ENCODE peak calls at places on chromosome X, in six cellular contexts. One of them, this sample, is unnamed.
A peak's percentile ranks its signal among the peaks of the same experiment; 100 is the strongest.

GRCh38 chrX:112233164-112233563 is 150.6 kb upstream of the TRPC5 start:
- DNase-seq in H9: no peak
- DNase-seq in endodermal cell: no peak
- DNase-seq in IMR-90: no peak
- DNase-seq in mesendoderm: no peak
- DNase-seq in GM23248: no peak
- DNase-seq in this sample: no peak

GRCh38 chrX:65668362-65669310 is 1.2 kb downstream of the MSN start:
- DNase-seq in mesendoderm: peak; percentile 85
- DNase-seq in IMR-90: peak; percentile 80
- DNase-seq in endodermal cell: peak; percentile 75
- DNase-seq in GM23248: peak; percentile 82
- DNase-seq in H9: peak; percentile 56
- DNase-seq in this sample: peak; percentile 78

GRCh38 chrX:69028761-69029120 is 136.5 kb downstream of the PJA1 start:
- DNase-seq in IMR-90: no peak
- DNase-seq in mesendoderm: no peak
- DNase-seq in endodermal cell: peak; percentile 2
- DNase-seq in GM23248: no peak
- DNase-seq in H9: no peak
- DNase-seq in this sample: peak; percentile 33

GRCh38 chrX:40933132-40934078 is 151.8 kb upstream of the USP9X start:
- DNase-seq in endodermal cell: no peak
- DNase-seq in mesendoderm: peak; percentile 12
- DNase-seq in H9: no peak
- DNase-seq in IMR-90: peak; percentile 65
- DNase-seq in GM23248: peak; percentile 61
- DNase-seq in this sample: no peak

GRCh38 chrX:9940397-9940796 is 26.8 kb upstream of the CLDN34 start:
- DNase-seq in GM23248: peak; percentile 66
- DNase-seq in IMR-90: peak; percentile 82
- DNase-seq in endodermal cell: no peak
- DNase-seq in H9: no peak
- DNase-seq in mesendoderm: no peak
- DNase-seq in this sample: peak; percentile 54

GRCh38 chrX:129959493-129959832 is 23.0 kb upstream of the BCORL1 start:
- DNase-seq in endodermal cell: peak; percentile 59
- DNase-seq in H9: no peak
- DNase-seq in mesendoderm: peak; percentile 59
- DNase-seq in GM23248: peak; percentile 66
- DNase-seq in IMR-90: peak; percentile 14
- DNase-seq in this sample: peak; percentile 11

GRCh38 chrX:15738686-15739016 is 581 bp downstream of the CA5B start:
- DNase-seq in H9: no peak
- DNase-seq in endodermal cell: no peak
- DNase-seq in GM23248: no peak
- DNase-seq in IMR-90: no peak
- DNase-seq in mesendoderm: no peak
- DNase-seq in this sample: no peak

GRCh38 chrX:110167952-110168451 is 149.9 kb downstream of the AMMECR1 start:
- DNase-seq in H9: peak; percentile 67
- DNase-seq in endodermal cell: peak; percentile 86
- DNase-seq in mesendoderm: peak; percentile 62
- DNase-seq in GM23248: peak; percentile 45
- DNase-seq in IMR-90: no peak
- DNase-seq in this sample: peak; percentile 27

GRCh38 chrX:3609800-3610199 is 103.6 kb downstream of the PRKX start:
- DNase-seq in endodermal cell: no peak
- DNase-seq in IMR-90: peak; percentile 88
- DNase-seq in mesendoderm: no peak
- DNase-seq in H9: no peak
- DNase-seq in GM23248: peak; percentile 84
- DNase-seq in this sample: peak; percentile 50

GRCh38 chrX:153793291-153793690 is 884 bp downstream of the IDH3G start:
- DNase-seq in endodermal cell: no peak
- DNase-seq in mesendoderm: peak; percentile 11
- DNase-seq in GM23248: no peak
- DNase-seq in IMR-90: no peak
- DNase-seq in H9: no peak
- DNase-seq in this sample: no peak

GRCh38 chrX:153764786-153765137 is 713 bp downstream of the PLXNB3 start:
- DNase-seq in GM23248: no peak
- DNase-seq in endodermal cell: peak; percentile 32
- DNase-seq in H9: no peak
- DNase-seq in IMR-90: no peak
- DNase-seq in mesendoderm: no peak
- DNase-seq in this sample: no peak

GRCh38 chrX:130111220-130111934 is 1.1 kb upstream of the ELF4 start:
- DNase-seq in endodermal cell: no peak
- DNase-seq in IMR-90: no peak
- DNase-seq in H9: no peak
- DNase-seq in mesendoderm: no peak
- DNase-seq in GM23248: peak; percentile 51
- DNase-seq in this sample: peak; percentile 75

GRCh38 chrX:153775631-153776595 is 4.9 kb upstream of the SRPK3 start:
- DNase-seq in IMR-90: no peak
- DNase-seq in mesendoderm: no peak
- DNase-seq in GM23248: no peak
- DNase-seq in endodermal cell: no peak
- DNase-seq in H9: no peak
- DNase-seq in this sample: no peak

GRCh38 chrX:23766650-23767551 is 16.1 kb upstream of the SAT1 start:
- DNase-seq in H9: peak; percentile 30
- DNase-seq in GM23248: no peak
- DNase-seq in IMR-90: no peak
- DNase-seq in mesendoderm: no peak
- DNase-seq in endodermal cell: no peak
- DNase-seq in this sample: no peak

GRCh38 chrX:25020391-25021131 is 4.8 kb upstream of the ARX start:
- DNase-seq in endodermal cell: peak; percentile 94
- DNase-seq in H9: peak; percentile 83
- DNase-seq in GM23248: no peak
- DNase-seq in IMR-90: no peak
- DNase-seq in mesendoderm: peak; percentile 52
- DNase-seq in this sample: no peak

GRCh38 chrX:44260609-44261008 is 82.9 kb downstream of the EFHC2 start:
- DNase-seq in H9: no peak
- DNase-seq in IMR-90: no peak
- DNase-seq in mesendoderm: no peak
- DNase-seq in endodermal cell: no peak
- DNase-seq in GM23248: no peak
- DNase-seq in this sample: no peak

GRCh38 chrX:133214316-133214715 is 3.8 kb downstream of the TFDP3 start:
- DNase-seq in mesendoderm: no peak
- DNase-seq in H9: no peak
- DNase-seq in GM23248: peak; percentile 40
- DNase-seq in endodermal cell: no peak
- DNase-seq in IMR-90: no peak
- DNase-seq in this sample: no peak

GRCh38 chrX:68994135-68994882 is 165.5 kb downstream of the EFNB1 start:
- DNase-seq in H9: peak; percentile 10
- DNase-seq in GM23248: no peak
- DNase-seq in IMR-90: no peak
- DNase-seq in endodermal cell: peak; percentile 26
- DNase-seq in mesendoderm: no peak
- DNase-seq in this sample: no peak

GRCh38 chrX:39818071-39818470 is 279.7 kb downstream of the BCOR start:
- DNase-seq in mesendoderm: no peak
- DNase-seq in GM23248: no peak
- DNase-seq in IMR-90: no peak
- DNase-seq in endodermal cell: no peak
- DNase-seq in H9: no peak
- DNase-seq in this sample: no peak

GRCh38 chrX:17192111-17192510 is 182.9 kb upstream of the NHS start:
- DNase-seq in IMR-90: no peak
- DNase-seq in mesendoderm: no peak
- DNase-seq in H9: no peak
- DNase-seq in GM23248: no peak
- DNase-seq in endodermal cell: no peak
- DNase-seq in this sample: no peak

DNA sequence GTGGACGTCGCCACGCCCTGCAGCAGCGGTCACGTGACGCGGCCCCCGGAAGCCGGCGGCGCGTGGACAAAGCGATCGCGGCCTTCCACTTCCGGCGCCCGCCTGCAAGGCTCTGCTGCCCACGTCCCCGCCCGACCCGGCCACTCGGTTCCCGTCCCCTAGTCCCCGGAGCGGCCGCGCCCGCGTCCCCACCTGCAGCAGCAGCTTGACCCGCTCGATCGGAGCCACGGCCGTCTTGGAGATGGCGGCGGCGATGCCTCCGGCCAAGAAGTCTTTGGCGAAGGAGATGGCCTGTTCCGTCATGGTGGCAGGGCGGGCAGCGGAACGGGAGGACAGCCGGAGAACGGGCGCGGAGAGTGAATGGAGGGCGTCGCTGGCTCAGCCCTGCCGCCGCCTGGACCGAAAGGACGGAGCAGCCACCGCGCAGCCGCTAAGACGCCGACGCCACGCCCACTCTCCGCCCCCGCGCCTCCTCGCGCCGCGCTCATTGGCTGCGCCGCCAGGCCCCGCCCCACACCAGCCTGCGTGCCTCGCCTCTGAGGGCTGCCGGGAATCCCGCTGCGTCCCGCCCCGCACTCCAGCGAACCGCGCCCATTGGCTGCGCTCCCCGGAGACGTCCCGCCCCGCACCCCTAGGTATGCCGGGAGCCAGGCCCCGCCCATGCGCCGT is at the start of gene SLC25A6:
- DNase-seq in IMR-90: peak; percentile 95
- DNase-seq in H9: peak; percentile 98
- DNase-seq in endodermal cell: peak; percentile 99
- DNase-seq in mesendoderm: peak; percentile 99
- DNase-seq in GM23248: peak; percentile 99
- DNase-seq in this sample: peak; percentile 97
- H3K4me1 ChIP-seq in IMR-90: no peaks in the 10 kb centered on the region
- H3K4me1 ChIP-seq in H9: no peaks in the 10 kb centered on the region
- H3K4me1 ChIP-seq in endodermal cell: peaks cover 3% of the 10 kb centered on the region
- H3K4me1 ChIP-seq in mesendoderm: peaks cover 2% of the 10 kb centered on the region
- H3K4me1 ChIP-seq in GM23248: peaks cover 24% of the 10 kb centered on the region
- H3K4me1 ChIP-seq in this sample: peaks cover 24% of the 10 kb centered on the region

DNA sequence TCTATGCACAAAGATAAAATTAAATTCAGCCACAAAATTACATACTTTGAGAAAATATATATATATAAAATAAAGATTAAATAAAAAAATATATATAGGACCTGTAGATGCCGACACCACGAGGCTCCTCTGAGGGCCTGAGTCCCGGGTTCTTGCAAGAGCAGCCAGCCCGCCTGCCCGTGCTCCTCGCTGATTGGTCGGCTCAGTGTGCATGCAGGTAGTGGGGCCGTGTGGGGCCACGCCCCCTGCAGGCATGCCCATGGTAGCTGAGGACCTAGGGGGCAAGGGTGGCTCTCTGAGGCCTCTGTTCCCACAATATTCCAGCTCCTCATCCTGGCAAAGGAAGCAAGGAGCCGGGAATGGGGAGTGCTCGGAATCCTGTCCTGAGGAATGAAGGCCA is 80.5 kb upstream of the AMELX start:
- DNase-seq in mesendoderm: no peak
- DNase-seq in GM23248: no peak
- DNase-seq in endodermal cell: peak; percentile 42
- DNase-seq in IMR-90: no peak
- DNase-seq in H9: peak; percentile 39
- DNase-seq in this sample: no peak
- H3K9ac ChIP-seq in mesendoderm: no peak overlapping the region
- H3K9ac ChIP-seq in GM23248: no peak overlapping the region
- H3K9ac ChIP-seq in endodermal cell: no peak overlapping the region
- H3K9ac ChIP-seq in IMR-90: no peak overlapping the region
- H3K9ac ChIP-seq in H9: no peak overlapping the region
- H3K9ac ChIP-seq in this sample: no peak overlapping the region

GRCh38 chrX:7088968-7089615 is 58.4 kb upstream of the STS start:
- DNase-seq in IMR-90: no peak
- DNase-seq in H9: peak; percentile 49
- DNase-seq in GM23248: no peak
- DNase-seq in endodermal cell: peak; percentile 76
- DNase-seq in mesendoderm: peak; percentile 79
- DNase-seq in this sample: no peak
- H3K4me1 ChIP-seq in IMR-90: peaks cover 4% of the 10 kb centered on the region
- H3K4me1 ChIP-seq in H9: peaks cover 2% of the 10 kb centered on the region
- H3K4me1 ChIP-seq in GM23248: peaks cover 4% of the 10 kb centered on the region
- H3K4me1 ChIP-seq in endodermal cell: peaks cover 8% of the 10 kb centered on the region
- H3K4me1 ChIP-seq in mesendoderm: peaks cover 4% of the 10 kb centered on the region
- H3K4me1 ChIP-seq in this sample: peaks cover 6% of the 10 kb centered on the region

DNA sequence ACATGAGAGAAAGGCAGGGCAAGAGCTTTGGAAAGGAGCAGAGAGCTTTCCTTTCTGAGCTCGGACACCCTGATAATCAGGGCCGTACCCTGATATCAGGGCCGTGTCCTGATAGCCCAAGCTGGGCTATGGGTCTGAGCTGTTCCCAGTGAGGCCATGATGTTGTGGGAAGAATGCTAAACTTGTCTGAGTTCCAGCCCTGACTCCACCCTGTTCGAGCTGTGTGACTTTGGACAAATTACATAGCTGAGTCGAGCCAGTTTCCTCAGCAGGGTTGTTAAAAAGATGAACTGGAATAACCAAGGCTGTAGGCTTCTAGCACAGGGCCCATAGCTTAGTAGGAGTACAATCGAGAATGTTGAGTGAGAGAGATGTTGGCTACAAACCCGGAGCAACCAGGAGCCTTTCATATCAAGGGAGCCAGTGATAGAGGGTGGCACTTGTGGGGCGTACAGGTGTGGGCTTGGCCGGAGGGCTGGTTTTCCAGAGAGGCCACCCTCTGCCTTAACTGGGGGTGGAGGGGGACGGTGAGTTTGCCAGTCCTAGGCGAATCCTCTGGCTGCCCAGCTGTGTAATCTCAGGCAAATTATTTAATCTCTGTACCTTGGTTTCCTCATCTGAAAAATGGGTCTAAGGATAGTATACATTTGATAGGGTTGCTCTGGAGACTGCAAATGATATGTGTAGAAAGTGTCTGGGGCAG is 3.5 kb upstream of the CXCR3 start:
- DNase-seq in mesendoderm: no peak
- DNase-seq in endodermal cell: no peak
- DNase-seq in GM23248: peak; percentile 56
- DNase-seq in H9: no peak
- DNase-seq in IMR-90: peak; percentile 16
- DNase-seq in this sample: no peak
- H3K9ac ChIP-seq in mesendoderm: no peak overlapping the region
- H3K9ac ChIP-seq in endodermal cell: no peak overlapping the region
- H3K9ac ChIP-seq in GM23248: no peak overlapping the region
- H3K9ac ChIP-seq in H9: no peak overlapping the region
- H3K9ac ChIP-seq in IMR-90: no peak overlapping the region
- H3K9ac ChIP-seq in this sample: no peak overlapping the region